ENCODE peak calls at places on chromosomes 13 and 19, in eight cellular contexts. One of them, this sample, is unnamed.

GRCh38 chr13:40765602-40766001 is 5.4 kb downstream of the MRPS31 start:
- DNase-seq in colonic mucosa: no peak
- DNase-seq in kidney epithelial cell: no peak
- DNase-seq in fibroblast of pulmonary artery: no peak
- DNase-seq in lower leg skin: no peak
- DNase-seq in endothelial cell: no peak
- DNase-seq in HFF-Myc: no peak
- DNase-seq in uterus: no peak
- DNase-seq in this sample: no peak

GRCh38 chr19:52138614-52139290 is 986 bp downstream of the ZNF616 start:
- DNase-seq in uterus: peak; percentile 20
- DNase-seq in lower leg skin: no peak
- DNase-seq in kidney epithelial cell: no peak
- DNase-seq in HFF-Myc: no peak
- DNase-seq in colonic mucosa: peak; percentile 34
- DNase-seq in fibroblast of pulmonary artery: peak; percentile 12
- DNase-seq in endothelial cell: peak; percentile 55
- DNase-seq in this sample: peak; percentile 46

GRCh38 chr19:42270346-42271044 is 1.4 kb downstream of the CIC start:
- DNase-seq in fibroblast of pulmonary artery: peak; percentile 62
- DNase-seq in kidney epithelial cell: no peak
- DNase-seq in HFF-Myc: no peak
- DNase-seq in uterus: peak; percentile 53
- DNase-seq in lower leg skin: no peak
- DNase-seq in endothelial cell: no peak
- DNase-seq in colonic mucosa: peak; percentile 55
- DNase-seq in this sample: no peak

GRCh38 chr13:85654227-85654626 is 145.0 kb downstream of the SLITRK6 start:
- DNase-seq in uterus: no peak
- DNase-seq in lower leg skin: no peak
- DNase-seq in endothelial cell: no peak
- DNase-seq in HFF-Myc: no peak
- DNase-seq in kidney epithelial cell: no peak
- DNase-seq in fibroblast of pulmonary artery: no peak
- DNase-seq in colonic mucosa: no peak
- DNase-seq in this sample: no peak

GRCh38 chr13:42815686-42816085 is 34.3 kb downstream of the FAM216B start:
- DNase-seq in colonic mucosa: no peak
- DNase-seq in fibroblast of pulmonary artery: peak; percentile 47
- DNase-seq in kidney epithelial cell: no peak
- DNase-seq in uterus: no peak
- DNase-seq in endothelial cell: no peak
- DNase-seq in HFF-Myc: no peak
- DNase-seq in lower leg skin: no peak
- DNase-seq in this sample: no peak

GRCh38 chr19:55383789-55384575 is at the start of gene TMEM238:
- DNase-seq in fibroblast of pulmonary artery: peak; percentile 73
- DNase-seq in HFF-Myc: no peak
- DNase-seq in endothelial cell: peak; percentile 54
- DNase-seq in colonic mucosa: peak; percentile 83
- DNase-seq in lower leg skin: no peak
- DNase-seq in uterus: peak; percentile 47
- DNase-seq in kidney epithelial cell: no peak
- DNase-seq in this sample: peak; percentile 72

GRCh38 chr19:41591951-41592562 is 16.1 kb downstream of the CEACAM21 start:
- DNase-seq in endothelial cell: no peak
- DNase-seq in HFF-Myc: no peak
- DNase-seq in lower leg skin: no peak
- DNase-seq in colonic mucosa: no peak
- DNase-seq in uterus: no peak
- DNase-seq in fibroblast of pulmonary artery: no peak
- DNase-seq in kidney epithelial cell: no peak
- DNase-seq in this sample: no peak

GRCh38 chr13:72868229-72868628 is 86.3 kb downstream of the PIBF1 start:
- DNase-seq in endothelial cell: no peak
- DNase-seq in kidney epithelial cell: no peak
- DNase-seq in uterus: no peak
- DNase-seq in colonic mucosa: no peak
- DNase-seq in HFF-Myc: no peak
- DNase-seq in fibroblast of pulmonary artery: no peak
- DNase-seq in lower leg skin: no peak
- DNase-seq in this sample: no peak

GRCh38 chr13:100532090-100532766 is 56.4 kb downstream of the GGACT start:
- DNase-seq in fibroblast of pulmonary artery: no peak
- DNase-seq in lower leg skin: no peak
- DNase-seq in uterus: no peak
- DNase-seq in HFF-Myc: no peak
- DNase-seq in kidney epithelial cell: no peak
- DNase-seq in colonic mucosa: no peak
- DNase-seq in endothelial cell: no peak
- DNase-seq in this sample: no peak

GRCh38 chr19:16702123-16702522 is 17.5 kb upstream of the NWD1 start:
- DNase-seq in lower leg skin: peak; percentile 71
- DNase-seq in uterus: no peak
- DNase-seq in colonic mucosa: no peak
- DNase-seq in kidney epithelial cell: no peak
- DNase-seq in fibroblast of pulmonary artery: peak; percentile 30
- DNase-seq in HFF-Myc: peak; percentile 46
- DNase-seq in endothelial cell: no peak
- DNase-seq in this sample: no peak

GRCh38 chr13:49456156-49456555 is 12.1 kb downstream of the SETDB2 start:
- DNase-seq in endothelial cell: no peak
- DNase-seq in lower leg skin: no peak
- DNase-seq in uterus: no peak
- DNase-seq in kidney epithelial cell: no peak
- DNase-seq in colonic mucosa: no peak
- DNase-seq in fibroblast of pulmonary artery: no peak
- DNase-seq in HFF-Myc: no peak
- DNase-seq in this sample: no peak

GRCh38 chr13:33375421-33375820 is 89.9 kb upstream of the STARD13 start:
- DNase-seq in fibroblast of pulmonary artery: no peak
- DNase-seq in endothelial cell: no peak
- DNase-seq in colonic mucosa: no peak
- DNase-seq in lower leg skin: no peak
- DNase-seq in HFF-Myc: no peak
- DNase-seq in kidney epithelial cell: no peak
- DNase-seq in uterus: no peak
- DNase-seq in this sample: no peak

GRCh38 chr13:33377825-33378224 is 92.3 kb upstream of the STARD13 start:
- DNase-seq in lower leg skin: no peak
- DNase-seq in endothelial cell: no peak
- DNase-seq in colonic mucosa: no peak
- DNase-seq in kidney epithelial cell: no peak
- DNase-seq in HFF-Myc: no peak
- DNase-seq in fibroblast of pulmonary artery: no peak
- DNase-seq in uterus: no peak
- DNase-seq in this sample: no peak

GRCh38 chr13:33372251-33372919 is 86.8 kb upstream of the STARD13 start:
- DNase-seq in kidney epithelial cell: no peak
- DNase-seq in lower leg skin: no peak
- DNase-seq in endothelial cell: no peak
- DNase-seq in fibroblast of pulmonary artery: no peak
- DNase-seq in uterus: no peak
- DNase-seq in HFF-Myc: no peak
- DNase-seq in colonic mucosa: no peak
- DNase-seq in this sample: no peak

GRCh38 chr13:33376212-33376611 is 90.7 kb upstream of the STARD13 start:
- DNase-seq in colonic mucosa: no peak
- DNase-seq in HFF-Myc: no peak
- DNase-seq in lower leg skin: no peak
- DNase-seq in fibroblast of pulmonary artery: no peak
- DNase-seq in uterus: no peak
- DNase-seq in endothelial cell: no peak
- DNase-seq in kidney epithelial cell: no peak
- DNase-seq in this sample: no peak

GRCh38 chr13:33373624-33374023 is 88.1 kb upstream of the STARD13 start:
- DNase-seq in lower leg skin: no peak
- DNase-seq in colonic mucosa: no peak
- DNase-seq in fibroblast of pulmonary artery: no peak
- DNase-seq in kidney epithelial cell: no peak
- DNase-seq in uterus: no peak
- DNase-seq in endothelial cell: no peak
- DNase-seq in HFF-Myc: no peak
- DNase-seq in this sample: no peak
- TF ChIP-seq CTCF in lower leg skin: no peak
- TF ChIP-seq CTCF in colonic mucosa: no peak
- TF ChIP-seq CTCF in fibroblast of pulmonary artery: peak; percentile 12
- TF ChIP-seq CTCF in kidney epithelial cell: no peak
- TF ChIP-seq CTCF in uterus: no peak
- TF ChIP-seq CTCF in endothelial cell: peak; percentile 18
- TF ChIP-seq CTCF in HFF-Myc: no peak
- TF ChIP-seq CTCF in this sample: no peak

GRCh38 chr19:39017646-39018045 is 14.7 kb downstream of the FBXO27 start:
- DNase-seq in uterus: no peak
- DNase-seq in kidney epithelial cell: no peak
- DNase-seq in fibroblast of pulmonary artery: no peak
- DNase-seq in endothelial cell: no peak
- DNase-seq in lower leg skin: no peak
- DNase-seq in colonic mucosa: no peak
- DNase-seq in HFF-Myc: no peak
- DNase-seq in this sample: no peak

GRCh38 chr19:39009001-39009400 is 23.3 kb downstream of the FBXO27 start:
- DNase-seq in endothelial cell: no peak
- DNase-seq in HFF-Myc: no peak
- DNase-seq in uterus: no peak
- DNase-seq in kidney epithelial cell: no peak
- DNase-seq in fibroblast of pulmonary artery: no peak
- DNase-seq in lower leg skin: no peak
- DNase-seq in colonic mucosa: no peak
- DNase-seq in this sample: no peak

GRCh38 chr19:39008137-39008536 is 24.2 kb downstream of the FBXO27 start:
- DNase-seq in HFF-Myc: no peak
- DNase-seq in kidney epithelial cell: no peak
- DNase-seq in uterus: no peak
- DNase-seq in fibroblast of pulmonary artery: no peak
- DNase-seq in colonic mucosa: no peak
- DNase-seq in endothelial cell: no peak
- DNase-seq in lower leg skin: no peak
- DNase-seq in this sample: no peak

DNA sequence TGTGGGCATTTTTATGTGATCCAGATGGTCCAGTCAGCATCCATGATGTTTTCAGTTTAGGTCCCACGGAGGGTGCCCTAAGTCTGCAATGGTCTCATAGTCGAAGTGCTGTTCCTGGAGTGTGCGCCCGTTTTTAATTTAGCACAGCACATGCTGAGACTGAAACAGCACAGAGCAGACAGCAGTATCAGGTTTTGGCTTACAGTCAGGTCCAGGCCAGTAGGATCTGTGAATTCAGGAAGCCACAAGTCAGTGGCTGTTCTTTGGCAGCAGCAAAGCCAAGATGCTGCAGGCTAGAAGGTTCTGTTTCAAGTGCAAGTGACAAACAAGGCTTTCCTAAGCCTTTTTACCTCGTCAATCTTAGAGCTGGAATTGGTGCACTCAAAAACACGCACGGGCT is 18.3 kb downstream of the FBXO27 start:
- DNase-seq in fibroblast of pulmonary artery: no peak
- DNase-seq in colonic mucosa: no peak
- DNase-seq in HFF-Myc: no peak
- DNase-seq in kidney epithelial cell: no peak
- DNase-seq in uterus: no peak
- DNase-seq in lower leg skin: no peak
- DNase-seq in endothelial cell: no peak
- DNase-seq in this sample: no peak
- TF ChIP-seq CTCF in fibroblast of pulmonary artery: no peak
- TF ChIP-seq CTCF in colonic mucosa: no peak
- TF ChIP-seq CTCF in HFF-Myc: no peak
- TF ChIP-seq CTCF in kidney epithelial cell: no peak
- TF ChIP-seq CTCF in uterus: no peak
- TF ChIP-seq CTCF in lower leg skin: no peak
- TF ChIP-seq CTCF in endothelial cell: no peak
- TF ChIP-seq CTCF in this sample: no peak

GRCh38 chr19:34713262-34713637 is 20.8 kb upstream of the ZNF181 start:
- DNase-seq in uterus: no peak
- DNase-seq in lower leg skin: no peak
- DNase-seq in colonic mucosa: no peak
- DNase-seq in kidney epithelial cell: no peak
- DNase-seq in HFF-Myc: no peak
- DNase-seq in endothelial cell: no peak
- DNase-seq in fibroblast of pulmonary artery: no peak
- DNase-seq in this sample: no peak
- TF ChIP-seq CTCF in uterus: no peak
- TF ChIP-seq CTCF in lower leg skin: no peak
- TF ChIP-seq CTCF in colonic mucosa: no peak
- TF ChIP-seq CTCF in kidney epithelial cell: no peak
- TF ChIP-seq CTCF in HFF-Myc: no peak
- TF ChIP-seq CTCF in endothelial cell: no peak
- TF ChIP-seq CTCF in fibroblast of pulmonary artery: no peak
- TF ChIP-seq CTCF in this sample: no peak

GRCh38 chr13:26185720-26186119 is 36.4 kb downstream of the RNF6 start:
- DNase-seq in colonic mucosa: no peak
- DNase-seq in HFF-Myc: no peak
- DNase-seq in kidney epithelial cell: no peak
- DNase-seq in lower leg skin: no peak
- DNase-seq in endothelial cell: no peak
- DNase-seq in fibroblast of pulmonary artery: no peak
- DNase-seq in uterus: no peak
- DNase-seq in this sample: no peak

GRCh38 chr13:26186995-26187394 is 35.1 kb downstream of the RNF6 start:
- DNase-seq in colonic mucosa: no peak
- DNase-seq in lower leg skin: no peak
- DNase-seq in endothelial cell: no peak
- DNase-seq in fibroblast of pulmonary artery: no peak
- DNase-seq in kidney epithelial cell: no peak
- DNase-seq in HFF-Myc: no peak
- DNase-seq in uterus: no peak
- DNase-seq in this sample: no peak

GRCh38 chr13:26184791-26185250 is 37.3 kb downstream of the RNF6 start:
- DNase-seq in endothelial cell: peak; percentile 69
- DNase-seq in colonic mucosa: peak; percentile 77
- DNase-seq in fibroblast of pulmonary artery: peak; percentile 81
- DNase-seq in uterus: peak; percentile 53
- DNase-seq in lower leg skin: peak; percentile 44
- DNase-seq in kidney epithelial cell: peak; percentile 14
- DNase-seq in HFF-Myc: peak; percentile 30
- DNase-seq in this sample: peak; percentile 58

GRCh38 chr13:26183416-26183815 is 38.7 kb downstream of the RNF6 start:
- DNase-seq in fibroblast of pulmonary artery: no peak
- DNase-seq in kidney epithelial cell: no peak
- DNase-seq in colonic mucosa: no peak
- DNase-seq in lower leg skin: no peak
- DNase-seq in uterus: no peak
- DNase-seq in endothelial cell: no peak
- DNase-seq in HFF-Myc: no peak
- DNase-seq in this sample: no peak

DNA sequence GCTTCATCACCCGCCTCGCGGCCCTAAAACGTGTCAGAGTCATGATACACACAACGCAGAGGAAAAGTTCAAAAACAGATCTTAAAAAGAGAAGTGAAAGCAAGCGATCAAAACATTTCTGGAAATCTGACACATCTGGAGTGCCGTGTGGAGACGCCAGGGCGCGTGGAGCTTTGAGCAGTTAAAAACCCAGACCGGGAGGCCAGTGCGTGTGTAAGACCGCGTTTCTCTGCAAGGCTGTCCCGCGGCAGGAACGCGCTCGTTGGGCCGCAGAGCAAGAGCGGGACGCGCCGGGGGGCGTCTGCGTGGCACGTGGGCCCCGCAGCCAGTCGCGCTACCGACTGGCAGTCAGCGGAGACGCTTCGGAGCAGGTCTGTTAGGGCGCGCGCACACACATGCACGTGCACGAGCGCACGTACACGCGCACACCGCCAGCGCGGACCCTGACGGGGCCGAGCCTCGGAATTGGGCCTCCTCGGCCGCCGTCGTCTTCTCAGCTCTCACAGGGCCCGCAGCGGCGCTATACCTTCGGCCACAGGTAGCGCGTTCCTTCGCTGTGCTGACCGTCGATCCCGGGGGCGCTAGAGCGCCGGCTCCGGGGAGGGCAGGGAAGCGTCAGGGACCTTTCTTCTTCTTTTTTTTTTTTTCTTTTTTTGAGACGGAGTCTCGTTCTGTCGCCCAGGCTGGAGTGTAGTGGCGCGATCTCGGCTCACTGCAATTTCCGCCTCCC is 35.8 kb downstream of the RNF6 start:
- DNase-seq in uterus: peak; percentile 83
- DNase-seq in fibroblast of pulmonary artery: peak; percentile 95
- DNase-seq in HFF-Myc: peak; percentile 65
- DNase-seq in lower leg skin: peak; percentile 74
- DNase-seq in endothelial cell: peak; percentile 87
- DNase-seq in colonic mucosa: peak; percentile 91
- DNase-seq in kidney epithelial cell: peak; percentile 58
- DNase-seq in this sample: peak; percentile 85
- TF ChIP-seq CTCF in uterus: peak; percentile 32
- TF ChIP-seq CTCF in fibroblast of pulmonary artery: peak; percentile 48
- TF ChIP-seq CTCF in HFF-Myc: peak; percentile 44
- TF ChIP-seq CTCF in lower leg skin: no peak
- TF ChIP-seq CTCF in endothelial cell: peak; percentile 17
- TF ChIP-seq CTCF in colonic mucosa: peak; percentile 47
- TF ChIP-seq CTCF in kidney epithelial cell: peak; percentile 64
- TF ChIP-seq CTCF in this sample: peak; percentile 55

This sample was measured in nephron progenitor cell.